ENCODE peak calls at places on chromosomes 3 and 15, in four cellular contexts. P is foreskin fibroblast, C is fibroblast of the aortic adventitia, V is IMR-90. L is an unnamed sample.

GRCh38 chr15:73928971-73929627 is 2.8 kb downstream of the LOXL1 start:
- DNase-seq in P (peak; percentile 47), V (no peak), C (no peak), L (no peak)

GRCh38 chr15:65354835-65355172 is 23.0 kb downstream of the IGDCC3 start:
- DNase-seq in P (no peak), C (no peak), V (no peak), L (no peak)

GRCh38 chr3:102183186-102183585 is 251.6 kb upstream of the ZPLD1 start:
- DNase-seq in C (no peak), V (no peak), P (no peak), L (no peak)

GRCh38 chr15:31294067-31294466 is 32.6 kb upstream of the KLF13 start:
- DNase-seq in C (no peak), P (no peak), V (no peak), L (no peak)

GRCh38 chr3:159804726-159805410 is 183.8 kb upstream of the IL12A start:
- DNase-seq in C (peak; percentile 92), P (peak; percentile 91), V (peak; percentile 92), L (peak; percentile 73)

GRCh38 chr3:177538064-177538742 is 340.9 kb upstream of the TBL1XR1 start:
- DNase-seq in P (peak; percentile 94), C (peak; percentile 87), V (peak; percentile 69), L (no peak)

GRCh38 chr3:123552095-123552714 is 32.6 kb downstream of the HACD2 start:
- DNase-seq in P (peak; percentile 52), V (peak; percentile 25), C (peak; percentile 30), L (no peak)

GRCh38 chr15:35557012-35557411 is 11.0 kb upstream of the DPH6 start:
- DNase-seq in V (no peak), C (no peak), P (peak; percentile 3), L (no peak)

GRCh38 chr15:50854594-50855490 is 53.6 kb upstream of the AP4E1 start:
- DNase-seq in V (peak; percentile 11), P (peak; percentile 54), C (no peak), L (peak; percentile 11)

GRCh38 chr15:89143503-89144162 is 55.4 kb downstream of the ABHD2 start:
- DNase-seq in V (peak; percentile 90), C (peak; percentile 99), P (peak; percentile 89), L (peak; percentile 90)

GRCh38 chr3:54660599-54661210 is 267.2 kb downstream of the LRTM1 start:
- DNase-seq in P (peak; percentile 7), C (peak; percentile 10), V (no peak), L (peak; percentile 10)

GRCh38 chr3:157248590-157249425 is 88.9 kb upstream of the CCNL1 start:
- DNase-seq in C (peak; percentile 94), V (peak; percentile 94), P (peak; percentile 88), L (peak; percentile 68)

GRCh38 chr3:172666873-172667694 is 43.8 kb downstream of the NCEH1 start:
- DNase-seq in V (peak; percentile 83), P (peak; percentile 88), C (peak; percentile 90), L (peak; percentile 56)

GRCh38 chr3:54882114-54882833 is 45.6 kb downstream of the LRTM1 start:
- DNase-seq in P (peak; percentile 95), C (peak; percentile 97), V (peak; percentile 98), L (peak; percentile 88)

GRCh38 chr3:53843195-53844177 is 2.7 kb downstream of the CHDH start:
- DNase-seq in V (no peak), P (no peak), C (no peak), L (no peak)

GRCh38 chr3:150912501-150912900 is 7.3 kb upstream of the MINDY4B start:
- DNase-seq in V (no peak), P (no peak), C (no peak), L (no peak)

GRCh38 chr3:108662141-108662738 is 72.7 kb downstream of the DZIP3 start:
- DNase-seq in C (peak; percentile 91), V (peak; percentile 83), P (peak; percentile 84), L (peak; percentile 58)

GRCh38 chr3:53227993-53228885 is 27.6 kb downstream of the TKT start:
- DNase-seq in C (no peak), V (no peak), P (no peak), L (no peak)

GRCh38 chr15:43920201-43920600 is 93.4 kb downstream of the WDR76 start:
- DNase-seq in V (peak; percentile 31), C (peak; percentile 69), P (no peak), L (no peak)

GRCh38 chr3:79018671-79019136 is 749.1 kb downstream of the ROBO1 start:
- DNase-seq in V (peak; percentile 64), P (peak; percentile 89), C (peak; percentile 61), L (no peak)

GRCh38 chr3:46463120-46463867 is 1.4 kb downstream of the LTF start:
- DNase-seq in P (no peak), V (no peak), C (no peak), L (no peak)

GRCh38 chr15:92077353-92078080 is 224.0 kb downstream of the SLCO3A1 start:
- DNase-seq in P (peak; percentile 54), C (peak; percentile 74), V (peak; percentile 63), L (peak; percentile 36)

GRCh38 chr3:65042675-65043074 is 354.9 kb upstream of the ADAMTS9 start:
- DNase-seq in V (no peak), C (no peak), P (no peak), L (no peak)

GRCh38 chr3:101849714-101850326 is 506 bp downstream of the NFKBIZ start:
- DNase-seq in C (no peak), P (peak; percentile 68), V (no peak), L (no peak)

GRCh38 chr15:44215594-44215993 is 20.5 kb upstream of the FRMD5 start:
- DNase-seq in C (peak; percentile 95), P (peak; percentile 86), V (peak; percentile 90), L (peak; percentile 45)

GRCh38 chr3:129627350-129628168 is 21.1 kb upstream of the PLXND1 start:
- DNase-seq in C (peak; percentile 89), V (peak; percentile 75), P (peak; percentile 85), L (no peak)

GRCh38 chr3:111519193-111519592 is 22.8 kb upstream of the CD96 start:
- DNase-seq in V (no peak), P (no peak), C (no peak), L (no peak)

GRCh38 chr3:137035631-137036030 is 77.8 kb downstream of the IL20RB start:
- DNase-seq in V (peak; percentile 19), P (peak; percentile 16), C (no peak), L (no peak)

GRCh38 chr3:127067116-127067910 is 84.4 kb downstream of the PLXNA1 start:
- DNase-seq in C (no peak), V (no peak), P (no peak), L (no peak)

GRCh38 chr3:20062996-20063395 is 22.8 kb downstream of the KAT2B start:
- DNase-seq in V (no peak), P (no peak), C (no peak), L (no peak)

GRCh38 chr15:69869291-69869690 is 228.4 kb downstream of the TLE3 start:
- DNase-seq in P (no peak), C (no peak), V (no peak), L (no peak)

GRCh38 chr3:24508423-24508839 is 13.8 kb upstream of the THRB start:
- DNase-seq in C (peak; percentile 38), P (peak; percentile 77), V (no peak), L (no peak)

GRCh38 chr15:29451201-29451781 is 181.7 kb upstream of the NSMCE3 start:
- DNase-seq in P (no peak), V (no peak), C (no peak), L (no peak)
- TF ChIP-seq CTCF in P (peak; percentile 2), V (no peak), C (no peak), L (no peak)

GRCh38 chr3:31341130-31341529 is 191.6 kb upstream of the STT3B start:
- DNase-seq in C (no peak), V (no peak), P (no peak), L (no peak)
- TF ChIP-seq CTCF in C (no peak), V (no peak), P (no peak), L (no peak)

GRCh38 chr3:96814581-96815567 is at the start of gene EPHA6:
- DNase-seq in P (peak; percentile 2), C (no peak), V (no peak), L (no peak)

GRCh38 chr3:96813134-96813819 is 1.1 kb upstream of the EPHA6 start:
- DNase-seq in V (peak; percentile 30), P (peak; percentile 62), C (peak; percentile 44), L (peak; percentile 8)

GRCh38 chr3:96813820-96814580 is 394 bp upstream of the EPHA6 start:
- DNase-seq in V (peak; percentile 7), C (peak; percentile 26), P (peak; percentile 57), L (peak; percentile 2)
- TF ChIP-seq CTCF in V (peak; percentile 18), C (peak; percentile 39), P (no peak), L (peak; percentile 27)

GRCh38 chr3:30551266-30551665 is 55.1 kb upstream of the TGFBR2 start:
- DNase-seq in P (no peak), C (no peak), V (no peak), L (no peak)

GRCh38 chr3:30548605-30549004 is 57.8 kb upstream of the TGFBR2 start:
- DNase-seq in P (peak; percentile 26), C (no peak), V (no peak), L (no peak)

GRCh38 chr3:30551927-30552326 is 54.5 kb upstream of the TGFBR2 start:
- DNase-seq in V (no peak), P (no peak), C (no peak), L (no peak)

GRCh38 chr3:30549600-30549999 is 56.8 kb upstream of the TGFBR2 start:
- DNase-seq in C (no peak), P (no peak), V (no peak), L (no peak)

GRCh38 chr3:30550246-30550645 is 56.2 kb upstream of the TGFBR2 start:
- DNase-seq in V (no peak), C (peak; percentile 44), P (peak; percentile 59), L (no peak)
- TF ChIP-seq CTCF in V (no peak), C (no peak), P (no peak), L (no peak)

GRCh38 chr15:45401665-45402161 is 23.4 kb upstream of the GATM start:
- DNase-seq in V (no peak), P (no peak), C (no peak), L (no peak)

GRCh38 chr15:45402162-45402954 is 24.0 kb upstream of the GATM start:
- DNase-seq in C (peak; percentile 100), P (peak; percentile 100), V (peak; percentile 99), L (peak; percentile 98)

GRCh38 chr15:45397116-45397665 is 18.8 kb upstream of the GATM start:
- DNase-seq in P (no peak), V (no peak), C (no peak), L (no peak)

GRCh38 chr15:45402955-45403892 is 24.9 kb upstream of the GATM start:
- DNase-seq in P (peak; percentile 73), V (peak; percentile 59), C (peak; percentile 27), L (no peak)

GRCh38 chr15:45399381-45400212 is 21.3 kb upstream of the GATM start:
- DNase-seq in V (peak; percentile 66), C (peak; percentile 81), P (peak; percentile 73), L (no peak)
- TF ChIP-seq CTCF in V (peak; percentile 74), C (peak; percentile 70), P (peak; percentile 67), L (peak; percentile 62)